ENCODE peak calls at places on chromosomes 5 and 9, in six cellular contexts. C, Y, H, Q, F and A are unnamed samples.

GRCh38 chr5:171577940-171578856 is 158.8 kb downstream of the FGF18 start:
- DNase-seq in Q (peak; percentile 73), H (no peak), C (peak; percentile 14), Y (peak; percentile 13), F (no peak), A (no peak)

GRCh38 chr5:150130493-150130922 is 25.1 kb downstream of the PDGFRB start:
- DNase-seq in H (no peak), F (no peak), C (no peak), Q (no peak), Y (no peak), A (no peak)

GRCh38 chr5:143506881-143507552 is 103.5 kb upstream of the NR3C1 start:
- DNase-seq in Q (no peak), Y (no peak), C (peak; percentile 93), F (no peak), H (no peak), A (peak; percentile 80)

GRCh38 chr5:32044904-32045303 is 129.2 kb downstream of the GOLPH3 start:
- DNase-seq in Q (no peak), C (peak; percentile 81), Y (no peak), F (no peak), H (no peak), A (peak; percentile 4)

GRCh38 chr9:109992293-109992692 is 212.3 kb downstream of the PALM2AKAP2 start:
- DNase-seq in F (no peak), C (peak; percentile 45), Y (no peak), Q (no peak), H (no peak), A (no peak)

GRCh38 chr9:74570879-74571512 is 73.9 kb downstream of the RORB start:
- DNase-seq in F (no peak), C (peak; percentile 56), Q (no peak), H (peak; percentile 41), Y (peak; percentile 18), A (no peak)

GRCh38 chr9:122228906-122229837 is at the start of gene LHX6:
- DNase-seq in H (peak; percentile 38), Q (no peak), Y (no peak), F (no peak), C (peak; percentile 37), A (no peak)

GRCh38 chr5:174489233-174489632 is 235.1 kb upstream of the MSX2 start:
- DNase-seq in H (no peak), Y (no peak), C (no peak), F (no peak), Q (no peak), A (no peak)

GRCh38 chr9:134853893-134854292 is 26.7 kb upstream of the FCN2 start:
- DNase-seq in C (no peak), Q (no peak), F (no peak), H (no peak), Y (no peak), A (no peak)

GRCh38 chr5:180810210-180811011 is 7.8 kb upstream of the MGAT1 start:
- DNase-seq in Y (peak; percentile 99), F (peak; percentile 91), C (peak; percentile 90), H (peak; percentile 98), Q (peak; percentile 96), A (no peak)

GRCh38 chr5:76728965-76729364 is 13.0 kb downstream of the F2R start:
- DNase-seq in Y (no peak), H (no peak), Q (no peak), C (no peak), F (no peak), A (no peak)

GRCh38 chr5:76720988-76721569 is 5.2 kb downstream of the F2R start:
- DNase-seq in C (no peak), H (no peak), Q (no peak), F (no peak), Y (no peak), A (no peak)

GRCh38 chr5:76723266-76723665 is 7.3 kb downstream of the F2R start:
- DNase-seq in H (no peak), Y (no peak), Q (no peak), F (no peak), C (no peak), A (no peak)

GRCh38 chr5:76729373-76730290 is 13.7 kb downstream of the F2R start:
- DNase-seq in Y (no peak), Q (no peak), F (no peak), C (no peak), H (no peak), A (no peak)

DNA sequence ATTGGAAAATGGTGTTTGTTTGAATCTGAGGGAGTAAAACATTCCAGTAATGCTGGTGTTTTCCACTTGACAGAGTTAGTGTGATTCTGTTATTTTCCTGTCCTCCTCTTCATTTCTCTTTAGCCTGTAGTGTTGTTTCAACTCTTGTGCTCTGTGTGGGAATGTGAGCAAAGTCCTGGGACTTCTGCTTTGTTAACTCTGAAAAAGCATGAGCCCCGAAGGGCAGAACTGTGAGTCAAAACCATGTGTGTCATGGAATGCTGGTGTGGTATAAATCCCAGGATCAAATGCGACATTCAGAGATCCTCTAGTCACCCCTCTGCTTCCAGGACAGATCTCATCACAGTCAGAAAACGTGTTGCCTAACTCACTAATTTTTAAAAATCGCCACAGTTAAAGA is 8.9 kb downstream of the F2R start:
- DNase-seq in C (peak; percentile 67), F (no peak), Q (no peak), H (no peak), Y (no peak), A (peak; percentile 51)
- H3K4me3 ChIP-seq in C (no peak overlapping the region), F (no peak overlapping the region), Q (no peak overlapping the region), H (no peak overlapping the region), Y (no peak overlapping the region), A (no peak overlapping the region)

DNA sequence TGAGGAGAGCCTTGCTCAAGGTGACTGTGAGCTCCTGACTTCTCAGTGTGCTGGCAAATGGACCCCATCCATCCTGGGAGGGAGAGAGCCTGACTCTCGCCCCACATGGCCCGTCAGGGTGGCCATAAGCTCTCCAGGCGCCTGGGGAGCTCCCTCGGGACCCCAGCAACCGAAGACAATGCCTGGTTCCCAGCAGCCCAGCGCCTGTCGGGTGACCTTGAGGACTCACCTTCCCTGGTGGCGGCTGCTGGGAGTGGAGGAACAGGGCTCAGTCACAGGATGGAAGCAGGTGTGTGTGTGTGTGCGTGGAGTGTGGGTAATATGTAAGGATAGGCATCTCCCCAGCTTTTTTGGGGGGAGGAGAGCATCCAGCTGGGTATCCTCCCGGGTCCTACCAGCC is 190.3 kb downstream of the MELK start:
- DNase-seq in Q (no peak), Y (no peak), C (no peak), H (no peak), F (no peak), A (no peak)
- TF ChIP-seq CTCF in Q (no peak), Y (no peak), C (no peak), H (no peak), F (no peak), A (no peak)

GRCh38 chr9:5842926-5843325 is 10.0 kb upstream of the ERMP1 start:
- DNase-seq in H (no peak), F (no peak), Y (no peak), C (no peak), Q (no peak), A (no peak)

GRCh38 chr9:5835808-5836207 is 2.9 kb upstream of the ERMP1 start:
- DNase-seq in F (no peak), Y (no peak), H (no peak), C (no peak), Q (no peak), A (no peak)

GRCh38 chr9:5838884-5839571 is 6.1 kb upstream of the ERMP1 start:
- DNase-seq in Q (no peak), F (no peak), H (no peak), Y (peak; percentile 82), C (peak; percentile 58), A (no peak)

GRCh38 chr9:5843450-5844249 is 10.7 kb upstream of the ERMP1 start:
- DNase-seq in F (no peak), Y (no peak), C (no peak), Q (no peak), H (peak; percentile 26), A (no peak)

DNA sequence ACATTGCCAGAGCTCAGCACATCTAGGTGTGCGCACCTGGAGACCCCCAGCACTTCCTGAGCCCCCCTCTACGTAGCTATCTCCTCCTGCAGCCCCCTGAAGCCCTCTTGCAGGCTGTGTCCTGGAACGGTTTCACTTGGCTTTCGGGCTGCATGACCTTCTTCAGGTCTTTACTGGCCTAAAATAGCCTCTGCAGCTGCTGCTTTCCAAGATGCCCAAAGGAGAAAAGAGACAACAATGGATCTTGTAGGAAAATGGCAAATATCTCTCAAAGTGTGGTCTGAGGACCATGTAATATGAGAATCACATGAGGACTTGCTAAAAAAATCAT is 6.6 kb upstream of the ERMP1 start:
- DNase-seq in H (no peak), Y (no peak), Q (no peak), F (no peak), C (no peak), A (no peak)
- H3K4me3 ChIP-seq in H (no peak overlapping the region), Y (no peak overlapping the region), Q (peak overlapping the region; percentile 42), F (no peak overlapping the region), C (no peak overlapping the region), A (no peak overlapping the region)

GRCh38 chr5:67347821-67348220 is 151.2 kb upstream of the CD180 start:
- DNase-seq in Y (no peak), H (no peak), Q (no peak), C (no peak), F (no peak), A (no peak)
- TF ChIP-seq CTCF in Y (no peak), H (no peak), Q (no peak), C (no peak), F (no peak), A (no peak)

GRCh38 chr9:78025186-78025585 is 6.4 kb downstream of the GNAQ start:
- DNase-seq in F (no peak), H (no peak), Q (no peak), Y (no peak), C (no peak), A (no peak)

GRCh38 chr9:78028926-78029325 is 2.7 kb downstream of the GNAQ start:
- DNase-seq in F (no peak), Y (no peak), C (no peak), Q (no peak), H (no peak), A (no peak)

GRCh38 chr9:78026416-78026815 is 5.2 kb downstream of the GNAQ start:
- DNase-seq in F (no peak), H (no peak), C (peak; percentile 77), Q (no peak), Y (no peak), A (no peak)

GRCh38 chr9:78029601-78030552 is 1.7 kb downstream of the GNAQ start:
- DNase-seq in C (peak; percentile 28), H (no peak), F (no peak), Q (peak; percentile 18), Y (peak; percentile 55), A (no peak)

DNA sequence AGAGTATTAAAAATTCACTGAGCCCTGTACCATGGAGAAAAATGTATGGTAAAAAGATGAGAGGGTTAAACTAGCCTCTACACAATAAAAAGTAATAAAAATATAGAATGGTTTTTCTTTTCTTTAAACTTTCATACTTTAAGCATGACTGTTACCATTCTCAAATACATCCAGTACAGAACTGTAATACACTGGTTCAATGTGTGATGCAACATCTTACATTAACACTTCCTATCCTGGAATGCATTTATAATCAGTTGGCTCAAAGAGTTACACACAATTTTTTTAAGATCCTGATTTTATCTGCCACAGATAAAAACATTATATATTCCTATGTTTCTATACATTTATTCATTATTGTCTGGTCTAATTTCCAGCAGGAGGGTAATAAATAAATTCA is 4.7 kb downstream of the GNAQ start:
- DNase-seq in Q (no peak), C (peak; percentile 53), H (no peak), Y (no peak), F (no peak), A (no peak)
- H3K4me3 ChIP-seq in Q (no peak overlapping the region), C (no peak overlapping the region), H (no peak overlapping the region), Y (no peak overlapping the region), F (no peak overlapping the region), A (no peak overlapping the region)